ENCODE peak calls at places on chromosomes 12 and 14, in four cellular contexts. B, I, Z and G are unnamed samples. For H3K27me3, the result is how much of the 10 kb centered on the place peaks cover.

GRCh38 chr12:130281157-130281799 is 56.4 kb upstream of the PIWIL1 start:
- DNase-seq in B (peak), I (no peak), Z (no peak), G (no peak)

GRCh38 chr12:127162307-127162706 is 1104.7 kb upstream of the TMEM132C start:
- DNase-seq in B (peak), Z (no peak), I (no peak), G (no peak)

GRCh38 chr12:124055066-124055465 is 82.1 kb downstream of the ZNF664 start:
- DNase-seq in B (no peak), Z (no peak), I (no peak), G (no peak)

GRCh38 chr12:50315803-50316202 is 32.5 kb upstream of the LIMA1 start:
- DNase-seq in B (no peak), I (no peak), Z (no peak), G (no peak)

GRCh38 chr12:8947737-8948136 is 1.7 kb downstream of the M6PR start:
- DNase-seq in Z (no peak), B (no peak), I (no peak), G (no peak)

GRCh38 chr12:69105101-69105613 is 134.2 kb upstream of the CPSF6 start:
- DNase-seq in B (peak), I (no peak), Z (no peak), G (no peak)

GRCh38 chr12:80634903-80635302 is 72.5 kb upstream of the MYF6 start:
- DNase-seq in B (peak), I (no peak), Z (no peak), G (peak)

GRCh38 chr14:50821471-50822464 is 9.2 kb downstream of the NIN start:
- DNase-seq in Z (peak), I (no peak), B (no peak), G (no peak)

GRCh38 chr14:88521818-88522217 is 33.0 kb downstream of the PTPN21 start:
- DNase-seq in Z (no peak), B (no peak), I (no peak), G (no peak)

GRCh38 chr12:6460751-6461371 is 9.0 kb downstream of the TAPBPL start:
- DNase-seq in B (no peak), I (no peak), Z (no peak), G (no peak)

GRCh38 chr14:65336191-65336591 is 76.3 kb upstream of the FUT8 start:
- DNase-seq in I (no peak), B (no peak), Z (no peak), G (no peak)

GRCh38 chr12:52006726-52007157 is at the start of gene TAMALIN:
- DNase-seq in B (peak), I (peak), Z (peak), G (peak)

GRCh38 chr12:14995583-14996425 is 23.0 kb downstream of the PDE6H start:
- DNase-seq in Z (no peak), I (no peak), B (peak), G (no peak)

GRCh38 chr12:55738113-55739024 is 4.6 kb upstream of the GDF11 start:
- DNase-seq in Z (peak), I (peak), B (peak), G (peak)

DNA sequence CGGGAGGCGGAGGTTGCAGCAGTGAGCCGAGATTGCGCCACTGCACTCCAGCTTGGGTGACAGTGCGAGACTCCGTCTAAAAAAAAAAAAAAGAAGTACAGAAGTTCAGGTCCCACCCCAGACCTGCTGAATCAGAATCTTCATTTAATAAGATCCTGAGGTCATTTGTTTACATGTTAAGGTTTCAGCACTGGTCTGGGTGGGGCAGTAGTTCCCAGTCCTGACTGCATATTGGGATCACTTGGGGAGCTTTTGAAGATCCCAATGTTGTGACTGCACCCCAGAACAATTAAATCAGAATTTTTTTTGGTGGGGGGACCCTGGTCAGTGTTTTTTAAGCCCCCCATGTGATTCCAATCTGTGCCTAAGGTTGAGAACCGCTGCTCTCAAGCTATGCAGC is 11.7 kb upstream of the COL2A1 start:
- DNase-seq in I (no peak), Z (no peak), B (no peak), G (no peak)
- H3K27me3 ChIP-seq in I (under half), Z (under half), B (half or more), G (under half)

GRCh38 chr14:73025544-73025943 is 1.4 kb downstream of the ZFYVE1 start:
- DNase-seq in I (no peak), Z (no peak), B (no peak), G (no peak)
- H3K4me3 ChIP-seq in I (no peak), Z (no peak), B (peak), G (no peak)

DNA sequence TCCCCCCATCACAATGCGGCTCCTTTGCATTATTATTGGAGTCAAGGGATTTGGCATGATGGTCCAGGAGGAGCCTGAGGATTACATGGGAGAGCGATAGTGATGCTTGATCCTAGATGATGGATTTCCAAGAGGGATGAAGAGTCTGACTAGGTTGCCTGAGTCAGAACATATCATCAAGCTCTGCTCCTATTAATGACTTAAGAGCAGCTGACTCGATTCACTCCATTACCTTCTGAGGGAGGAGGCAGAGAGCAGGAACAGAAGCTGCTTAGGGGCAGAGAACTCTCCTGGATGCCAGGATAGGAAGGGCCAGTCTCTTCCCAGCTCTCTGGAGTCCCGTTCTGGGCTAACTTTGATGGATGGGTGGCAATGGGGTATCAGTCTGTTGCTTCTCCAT is 54.0 kb upstream of the CISTR start:
- DNase-seq in I (no peak), B (no peak), Z (no peak), G (no peak)
- H3K27me3 ChIP-seq in I (under half), B (half or more), Z (half or more), G (under half)

GRCh38 chr12:106757623-106758348 is 16.7 kb upstream of the RIC8B start:
- DNase-seq in B (no peak), Z (no peak), I (no peak), G (no peak)

GRCh38 chr12:106750524-106750923 is 24.0 kb upstream of the RIC8B start:
- DNase-seq in Z (no peak), B (no peak), I (no peak), G (no peak)

GRCh38 chr12:106754331-106754730 is 20.2 kb upstream of the RIC8B start:
- DNase-seq in B (no peak), Z (no peak), I (no peak), G (no peak)

GRCh38 chr12:106758349-106758951 is 16.0 kb upstream of the RIC8B start:
- DNase-seq in I (no peak), Z (no peak), B (no peak), G (no peak)

GRCh38 chr12:106753526-106753925 is 21.0 kb upstream of the RIC8B start:
- DNase-seq in B (no peak), Z (peak), I (no peak), G (no peak)
- H3K4me3 ChIP-seq in B (no peak), Z (no peak), I (no peak), G (no peak)

DNA sequence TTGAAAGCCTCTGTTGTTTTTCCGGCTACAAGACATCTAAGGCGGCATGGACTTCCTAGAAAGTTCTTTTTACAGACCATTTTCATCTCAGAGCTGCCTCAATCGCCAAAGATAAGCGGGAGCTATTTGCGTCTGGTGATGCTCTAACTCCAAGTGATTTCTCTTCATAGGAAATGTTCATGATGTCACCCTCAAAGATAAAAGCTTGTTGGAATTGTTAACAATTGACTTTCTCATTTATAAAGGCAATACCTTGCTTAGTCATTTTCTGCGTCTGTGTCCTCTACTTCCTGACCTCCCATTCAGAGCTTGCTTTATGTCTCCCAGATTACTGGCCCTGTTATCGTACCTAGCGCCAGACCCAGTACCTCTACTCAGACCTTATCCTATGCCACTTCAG is 259.0 kb upstream of the G2E3 start:
- DNase-seq in Z (no peak), B (no peak), I (no peak), G (no peak)
- H3K27me3 ChIP-seq in Z (under half), B (under half), I (under half), G (under half)